ENCODE peak calls at places on chromosomes 4 and X, in five cellular contexts. H is GM12878, N is HepG2, S is H1, C is K562. X is an unnamed sample.

GRCh38 chr4:76579596-76580375 is 144.8 kb downstream of the SHROOM3 start:
- DNase-seq in H (no peak), N (no peak), S (no peak), C (no peak), X (no peak)

GRCh38 chr4:34318773-34319172 is 1925.5 kb downstream of the ARAP2 start:
- DNase-seq in H (no peak), N (no peak), S (no peak), C (no peak), X (no peak)

GRCh38 chrX:21373637-21374162 is 518 bp upstream of the CNKSR2 start:
- DNase-seq in H (no peak), N (no peak), S (no peak), C (no peak), X (peak)

GRCh38 chr4:113181289-113182007 is 132.0 kb downstream of the ANK2 start:
- DNase-seq in H (no peak), N (peak), S (no peak), C (no peak), X (no peak)

GRCh38 chr4:108359936-108360681 is 191.4 kb upstream of the LEF1 start:
- DNase-seq in H (no peak), N (no peak), S (no peak), C (peak), X (no peak)

GRCh38 chrX:9342581-9343051 is 122.2 kb upstream of the TBL1X start:
- DNase-seq in H (no peak), N (peak), S (peak), C (peak), X (peak)

GRCh38 chrX:1601768-1602085 is 10.3 kb downstream of the AKAP17A start:
- DNase-seq in H (no peak), N (no peak), S (no peak), C (no peak), X (no peak)

GRCh38 chr4:128471576-128471975 is 184.0 kb upstream of the PGRMC2 start:
- DNase-seq in H (no peak), N (no peak), S (no peak), C (peak), X (no peak)

GRCh38 chrX:13495232-13495631 is 74.2 kb upstream of the EGFL6 start:
- DNase-seq in H (no peak), N (no peak), S (no peak), C (no peak), X (no peak)

GRCh38 chr4:151048913-151049312 is 33.8 kb upstream of the LRBA start:
- DNase-seq in H (no peak), N (no peak), S (no peak), C (no peak), X (no peak)

GRCh38 chr4:1795304-1796195 is 2.5 kb downstream of the FGFR3 start:
- DNase-seq in H (no peak), N (peak), S (no peak), C (peak), X (no peak)

GRCh38 chr4:85952518-85952917 is 407.3 kb downstream of the MAPK10 start:
- DNase-seq in H (no peak), N (no peak), S (no peak), C (no peak), X (no peak)

DNA sequence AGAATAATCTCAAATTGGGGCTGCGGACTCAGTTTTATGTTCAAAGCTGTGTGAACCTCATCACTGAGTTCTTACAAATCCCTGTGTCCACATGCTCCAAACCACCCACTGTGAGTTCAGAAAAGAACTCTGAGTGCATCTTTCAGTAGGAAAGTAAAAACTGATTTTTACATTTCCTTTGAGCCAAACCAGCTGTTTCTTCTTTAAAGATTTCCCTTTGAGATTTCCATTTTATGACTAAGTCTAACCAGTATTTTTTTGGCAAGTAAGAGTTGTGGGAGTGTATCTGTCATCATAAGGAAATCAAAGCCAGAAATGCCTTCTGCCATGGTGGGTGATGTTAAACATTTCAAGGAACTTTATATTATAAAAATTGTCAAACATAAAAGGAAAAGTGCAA is 100.0 kb downstream of the TET2 start:
- DNase-seq in H (no peak), N (no peak), S (no peak), C (no peak), X (no peak)
- TF ChIP-seq CHD2 in H (no peak), N (no peak), S (no peak), C (no peak), X (no peak)

GRCh38 chr4:147866532-147867271 is 134.8 kb downstream of the ARHGAP10 start:
- DNase-seq in H (peak), N (peak), S (peak), C (peak), X (peak)
- TF ChIP-seq POLR2A in H (no peak), N (no peak), S (no peak), C (no peak), X (no peak)

GRCh38 chr4:138910914-138911336 is 104.7 kb upstream of the NOCT start:
- DNase-seq in H (no peak), N (peak), S (peak), C (peak), X (peak)
- TF ChIP-seq EP300 in H (no peak), N (no peak), S (no peak), C (peak), X (no peak)

GRCh38 chr4:16225681-16225995 is 633 bp downstream of the TAPT1 start:
- DNase-seq in H (no peak), N (no peak), S (no peak), C (no peak), X (no peak)

GRCh38 chr4:16227462-16227868 is 1.2 kb upstream of the TAPT1 start:
- DNase-seq in H (no peak), N (peak), S (no peak), C (no peak), X (peak)

GRCh38 chr4:16225139-16225538 is 1.1 kb downstream of the TAPT1 start:
- DNase-seq in H (no peak), N (no peak), S (no peak), C (no peak), X (no peak)

GRCh38 chr4:16226816-16227461 is 668 bp upstream of the TAPT1 start:
- DNase-seq in H (no peak), N (peak), S (no peak), C (peak), X (peak)

GRCh38 chr4:16225996-16226815 is at the start of gene TAPT1:
- DNase-seq in H (no peak), N (no peak), S (no peak), C (peak), X (peak)
- TF ChIP-seq CHD2 in H (no peak), N (no peak), S (no peak), C (no peak), X (no peak)

X was measured in A549.